ENCODE peak calls at places on chromosomes 1 and 21, in six cellular contexts. U, T, J, S, G and R are unnamed samples. For H3K9me3, H3K4me1 and H3K27me3, the result is how much of the 10 kb centered on the place peaks cover.

GRCh38 chr1:26010800-26011199 is 10.8 kb upstream of the EXTL1 start:
- ATAC-seq in U (no peak), T (no peak), J (no peak), S (peak), G (peak), R (no peak)

GRCh38 chr1:975365-975764 is 6.5 kb downstream of the PERM1 start:
- ATAC-seq in U (no peak), T (no peak), J (no peak), S (no peak), G (no peak), R (no peak)

GRCh38 chr1:20466231-20466630 is 19.8 kb downstream of the CAMK2N1 start:
- ATAC-seq in U (no peak), T (no peak), J (no peak), S (no peak), G (no peak), R (no peak)

GRCh38 chr1:23521588-23521987 is 9.4 kb downstream of the E2F2 start:
- ATAC-seq in U (no peak), T (no peak), J (no peak), S (no peak), G (no peak), R (no peak)

GRCh38 chr1:114250683-114251572 is 97.3 kb upstream of the SYT6 start:
- ATAC-seq in U (peak), T (peak), J (peak), S (no peak), G (no peak), R (no peak)

GRCh38 chr1:233656700-233657099 is 42.8 kb downstream of the KCNK1 start:
- ATAC-seq in U (no peak), T (no peak), J (no peak), S (no peak), G (peak), R (no peak)

GRCh38 chr21:42513151-42513984 is at the start of gene SLC37A1:
- ATAC-seq in U (peak), T (peak), J (peak), S (peak), G (peak), R (peak)

GRCh38 chr1:162373072-162373427 is 3.6 kb downstream of the SPATA46 start:
- ATAC-seq in U (no peak), T (no peak), J (no peak), S (no peak), G (no peak), R (no peak)

GRCh38 chr1:181443231-181443853 is 40.0 kb upstream of the CACNA1E start:
- ATAC-seq in U (no peak), T (no peak), J (no peak), S (no peak), G (no peak), R (no peak)

GRCh38 chr1:157915859-157916258 is 74.3 kb upstream of the CD5L start:
- ATAC-seq in U (no peak), T (peak), J (peak), S (no peak), G (no peak), R (no peak)

GRCh38 chr1:44119525-44119924 is 904 bp downstream of the KLF17 start:
- ATAC-seq in U (no peak), T (no peak), J (no peak), S (no peak), G (no peak), R (no peak)

GRCh38 chr1:229127301-229127700 is 143.6 kb upstream of the RAB4A start:
- ATAC-seq in U (no peak), T (no peak), J (no peak), S (peak), G (peak), R (no peak)

GRCh38 chr21:24729568-24729967 is 877.7 kb downstream of the MRPL39 start:
- ATAC-seq in U (no peak), T (no peak), J (no peak), S (no peak), G (no peak), R (no peak)

GRCh38 chr1:932776-933602 is 9.3 kb downstream of the SAMD11 start:
- ATAC-seq in U (no peak), T (no peak), J (no peak), S (peak), G (peak), R (no peak)

GRCh38 chr1:208510192-208510952 is 266.2 kb upstream of the PLXNA2 start:
- ATAC-seq in U (no peak), T (no peak), J (no peak), S (peak), G (peak), R (no peak)

GRCh38 chr1:30403061-30403645 is 320.2 kb downstream of the MATN1 start:
- ATAC-seq in U (no peak), T (no peak), J (no peak), S (no peak), G (no peak), R (no peak)

GRCh38 chr1:197908695-197909336 is 6.4 kb downstream of the C1orf53 start:
- ATAC-seq in U (no peak), T (no peak), J (no peak), S (no peak), G (no peak), R (no peak)

GRCh38 chr1:211548321-211549091 is 30.5 kb downstream of the SLC30A1 start:
- ATAC-seq in U (no peak), T (peak), J (peak), S (peak), G (peak), R (no peak)

GRCh38 chr1:213987422-213987875 is 324 bp upstream of the PROX1 start:
- ATAC-seq in U (peak), T (peak), J (peak), S (peak), G (peak), R (peak)

GRCh38 chr21:37186983-37187382 is 80.2 kb downstream of the VPS26C start:
- ATAC-seq in U (no peak), T (no peak), J (no peak), S (no peak), G (no peak), R (no peak)

GRCh38 chr1:93000751-93001175 is 39.5 kb upstream of the DIPK1A start:
- ATAC-seq in U (no peak), T (no peak), J (peak), S (no peak), G (peak), R (no peak)

GRCh38 chr1:116847688-116848531 is 61.8 kb upstream of the PTGFRN start:
- ATAC-seq in U (peak), T (peak), J (peak), S (peak), G (peak), R (peak)

GRCh38 chr1:235424092-235424491 is 56.9 kb downstream of the TBCE start:
- ATAC-seq in U (no peak), T (no peak), J (no peak), S (no peak), G (no peak), R (no peak)

DNA sequence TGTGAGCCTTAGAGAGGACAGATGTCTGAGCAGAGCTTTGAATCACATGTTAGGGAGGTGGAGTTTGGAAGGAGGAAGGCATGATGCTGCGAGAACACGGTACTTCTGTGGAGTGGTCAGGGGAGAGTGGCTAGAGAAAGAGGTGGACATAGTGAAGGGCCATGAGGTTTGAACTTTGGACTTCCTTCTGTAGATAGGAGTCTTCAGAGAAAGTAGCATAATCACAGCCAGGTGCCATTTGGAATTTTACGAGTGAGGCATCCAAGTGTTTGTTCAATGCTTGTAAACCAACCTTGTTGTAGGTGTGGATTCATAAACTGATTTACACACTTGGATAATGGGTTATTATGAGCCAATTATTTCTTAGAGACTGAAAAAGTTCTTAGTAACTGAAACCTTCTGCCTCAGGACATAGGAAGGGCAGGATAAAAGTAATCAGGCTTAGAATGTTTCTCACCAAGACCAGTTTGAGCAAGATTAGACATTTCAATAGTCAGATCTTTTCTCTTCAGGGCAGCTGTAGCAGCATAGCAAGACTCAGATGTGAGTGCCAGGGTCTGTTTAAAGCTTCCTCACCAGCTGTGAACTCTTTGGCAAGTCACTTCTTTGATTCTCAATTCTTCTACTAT is 83.5 kb upstream of the HMCN1 start:
- ATAC-seq in U (no peak), T (no peak), J (no peak), S (peak), G (peak), R (no peak)
- H3K9me3 ChIP-seq in U (under half), T (under half), J (under half), S (under half), G (under half), R (under half)

DNA sequence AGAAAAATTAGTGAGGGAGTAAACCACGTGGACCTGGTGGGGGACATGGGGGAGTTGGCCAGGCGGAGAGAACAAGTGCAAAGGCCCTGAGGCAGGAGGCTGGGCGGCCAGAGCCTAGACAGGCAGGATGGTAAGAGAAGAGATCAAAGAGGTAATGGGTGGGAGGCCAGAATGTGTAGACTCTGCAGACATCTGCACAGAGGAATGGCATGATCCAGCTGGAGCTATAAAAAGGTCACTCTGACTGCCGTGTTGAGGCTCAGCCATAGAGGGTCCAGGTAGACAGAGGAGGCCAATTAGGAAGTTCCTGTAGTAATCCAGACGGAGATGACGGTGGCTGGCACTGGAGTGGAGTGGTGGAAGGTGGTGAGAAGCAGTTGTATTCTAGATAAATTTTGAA is 3.6 kb downstream of the H6PD start:
- ATAC-seq in U (peak), T (no peak), J (no peak), S (no peak), G (no peak), R (no peak)
- H3K4me1 ChIP-seq in U (half or more), T (half or more), J (under half), S (half or more), G (under half), R (half or more)

GRCh38 chr1:46481961-46482360 is 7.7 kb upstream of the DMBX1 start:
- ATAC-seq in U (no peak), T (no peak), J (no peak), S (no peak), G (no peak), R (no peak)

GRCh38 chr1:46485564-46486431 is 3.8 kb upstream of the DMBX1 start:
- ATAC-seq in U (no peak), T (no peak), J (no peak), S (no peak), G (no peak), R (no peak)

GRCh38 chr1:46484783-46485490 is 4.7 kb upstream of the DMBX1 start:
- ATAC-seq in U (no peak), T (no peak), J (no peak), S (no peak), G (no peak), R (no peak)

GRCh38 chr1:46480959-46481646 is 8.5 kb upstream of the DMBX1 start:
- ATAC-seq in U (no peak), T (no peak), J (no peak), S (no peak), G (no peak), R (no peak)

DNA sequence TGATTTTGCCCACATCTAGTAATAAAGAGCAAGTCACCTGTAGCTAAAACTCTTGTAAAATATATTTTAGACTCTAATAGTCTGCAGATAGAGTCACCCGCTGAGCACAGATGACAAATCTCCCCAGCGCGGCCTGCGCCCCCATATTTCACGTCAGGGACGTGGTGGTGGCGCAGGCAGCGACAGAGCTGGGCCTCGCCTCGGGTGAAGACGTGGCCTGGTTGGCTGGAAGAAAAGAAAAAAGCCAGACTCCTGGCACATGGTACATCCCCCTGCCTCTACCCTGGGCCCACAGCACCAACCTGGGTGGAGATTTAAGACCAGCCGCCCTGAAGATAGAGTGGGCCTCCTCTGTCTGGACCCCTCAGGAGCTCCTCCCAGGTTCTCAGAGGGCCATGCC is 6.0 kb upstream of the DMBX1 start:
- ATAC-seq in U (no peak), T (no peak), J (no peak), S (no peak), G (no peak), R (no peak)
- H3K27me3 ChIP-seq in U (under half), T (under half), J (under half), S (under half), G (under half), R (half or more)

DNA sequence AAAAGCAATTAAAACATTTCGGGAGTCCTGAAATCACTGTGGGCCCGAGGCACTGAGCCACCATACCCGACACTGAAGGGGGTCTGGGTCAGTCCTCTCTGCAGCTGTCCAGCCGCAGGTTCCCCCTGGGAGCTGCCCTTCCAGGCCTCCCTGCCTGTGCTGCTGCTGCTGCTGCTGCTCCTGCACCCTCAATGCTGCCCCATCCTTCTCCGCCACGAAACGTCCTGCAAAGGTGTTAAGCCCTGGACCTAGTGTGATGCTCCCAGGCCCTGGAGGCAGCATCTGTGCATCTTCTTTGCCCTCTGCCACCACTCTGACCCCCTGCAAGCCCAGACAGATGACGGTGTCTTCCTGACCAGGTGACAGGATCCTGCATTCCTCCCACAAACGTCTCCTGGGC is 513.3 kb downstream of the NPHP4 start:
- ATAC-seq in U (no peak), T (no peak), J (no peak), S (no peak), G (no peak), R (no peak)
- H3K9me3 ChIP-seq in U (under half), T (under half), J (under half), S (under half), G (under half), R (under half)

DNA sequence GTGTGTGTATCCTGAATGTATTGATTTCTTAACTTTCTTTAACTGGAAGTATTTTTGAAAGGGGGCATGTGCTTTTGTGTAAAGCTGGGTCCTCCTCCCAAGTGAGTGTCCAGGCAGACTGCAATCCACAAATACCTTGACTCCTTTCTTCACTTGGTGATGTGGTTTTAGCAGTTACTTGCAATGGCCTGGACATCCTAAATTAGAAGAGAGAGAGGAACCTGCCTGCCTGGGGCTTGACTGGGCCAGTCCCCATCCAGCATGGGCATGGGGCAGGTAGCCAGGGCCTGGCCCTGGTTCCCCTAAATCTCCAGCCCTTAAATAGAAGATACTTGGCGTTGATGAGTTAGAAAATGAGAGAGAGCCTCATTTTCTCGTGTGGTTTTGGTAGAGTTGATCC is 159.7 kb downstream of the PGBD5 start:
- ATAC-seq in U (no peak), T (no peak), J (no peak), S (no peak), G (no peak), R (no peak)
- H3K4me1 ChIP-seq in U (under half), T (under half), J (under half), S (under half), G (under half), R (under half)

GRCh38 chr1:179177614-179178013 is 51.9 kb downstream of the ABL2 start:
- ATAC-seq in U (no peak), T (no peak), J (no peak), S (no peak), G (no peak), R (no peak)

GRCh38 chr1:179178965-179179364 is 50.5 kb downstream of the ABL2 start:
- ATAC-seq in U (no peak), T (no peak), J (no peak), S (no peak), G (no peak), R (no peak)

GRCh38 chr1:179177182-179177581 is 52.3 kb downstream of the ABL2 start:
- ATAC-seq in U (peak), T (peak), J (peak), S (no peak), G (peak), R (no peak)

GRCh38 chr1:179175011-179175934 is 54.2 kb downstream of the ABL2 start:
- ATAC-seq in U (peak), T (peak), J (peak), S (peak), G (peak), R (peak)

DNA sequence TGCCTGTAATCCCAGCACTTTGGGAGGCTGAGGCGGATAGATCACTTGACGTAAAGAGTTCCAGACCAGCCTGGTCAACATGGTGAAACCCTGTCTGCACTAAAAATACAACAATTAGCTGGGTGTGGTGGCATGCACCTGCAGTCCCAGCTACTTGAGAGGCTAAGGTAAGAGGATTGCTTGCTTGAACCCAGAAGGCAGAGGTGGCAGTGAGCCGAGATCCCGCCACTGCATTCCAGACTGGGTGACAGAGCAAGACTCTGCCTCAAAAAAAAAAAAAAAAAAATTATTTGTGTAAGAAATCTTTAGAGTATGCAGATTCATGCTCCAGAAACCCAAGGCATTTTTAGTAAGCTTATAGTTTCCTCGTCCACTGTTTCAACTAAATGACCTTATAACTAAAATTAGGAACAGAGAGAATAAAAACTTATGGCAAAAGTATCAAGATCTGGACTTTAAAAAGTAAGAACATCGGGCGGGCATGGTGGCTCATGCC is 51.3 kb downstream of the ABL2 start:
- ATAC-seq in U (no peak), T (no peak), J (no peak), S (no peak), G (no peak), R (no peak)
- H3K27me3 ChIP-seq in U (under half), T (under half), J (under half), S (under half), G (under half), R (under half)

DNA sequence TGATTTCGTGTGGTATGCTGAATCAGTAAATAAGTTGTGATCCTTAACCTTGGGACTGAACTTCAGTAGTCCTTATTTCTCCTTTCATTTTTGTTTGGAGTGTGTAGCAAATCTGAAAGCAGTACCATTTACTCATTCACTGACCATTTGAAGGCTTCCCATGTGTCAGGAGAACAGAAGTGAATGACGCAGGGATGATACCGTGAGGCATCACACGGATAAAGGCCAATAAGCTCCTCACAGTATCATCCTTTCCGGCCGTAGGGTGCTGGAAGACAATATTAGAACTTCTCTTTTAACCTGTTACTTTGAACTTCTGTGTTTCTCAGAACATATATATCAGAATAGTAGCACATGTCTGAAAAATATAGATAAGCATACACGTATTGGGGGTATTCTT is 21.3 kb downstream of the BACH1 start:
- ATAC-seq in U (peak), T (no peak), J (no peak), S (no peak), G (no peak), R (no peak)
- H3K9me3 ChIP-seq in U (under half), T (under half), J (under half), S (under half), G (under half), R (under half)